ENCODE peak calls at places on chromosome 12, in ten cellular contexts. F is kidney, J is IMR-90, E is upper lobe of right lung, V is psoas muscle, B is suprapubic skin, R is gastrocnemius medialis, I is pancreas, C is neural progenitor cell, T is heart right ventricle. K is an unnamed sample. For H3K4me1, the result is how much of the 10 kb centered on the place peaks cover.

GRCh38 chr12:66905201-66905600 is 226.3 kb upstream of the GRIP1 start:
- DNase-seq in C (no peak), T (no peak), J (no peak), V (no peak), I (no peak), F (no peak), B (no peak), R (no peak), E (no peak), K (no peak)

GRCh38 chr12:66831495-66831894 is 152.6 kb upstream of the GRIP1 start:
- DNase-seq in F (no peak), J (no peak), V (no peak), B (no peak), C (no peak), E (no peak), I (no peak), R (no peak), T (no peak), K (no peak)

GRCh38 chr12:8045952-8046944 is 13.7 kb downstream of the FOXJ2 start:
- DNase-seq in T (peak), I (no peak), B (no peak), R (peak), J (peak), E (peak), F (peak), C (peak), V (peak), K (peak)

GRCh38 chr12:104671407-104672095 is 214.8 kb downstream of the CHST11 start:
- DNase-seq in T (peak), F (peak), E (peak), C (no peak), J (peak), R (peak), B (peak), V (peak), I (peak), K (peak)

GRCh38 chr12:89247962-89248361 is 104.3 kb downstream of the DUSP6 start:
- DNase-seq in B (no peak), R (no peak), T (no peak), V (no peak), C (no peak), I (no peak), J (peak), E (no peak), F (no peak), K (no peak)

GRCh38 chr12:100564090-100564489 is 9.4 kb upstream of the GAS2L3 start:
- DNase-seq in C (peak), E (no peak), I (no peak), T (no peak), V (no peak), R (no peak), J (peak), B (no peak), F (no peak), K (no peak)

GRCh38 chr12:126493366-126494108 is 1428.3 kb downstream of the AACS start:
- DNase-seq in F (no peak), V (no peak), C (no peak), E (no peak), T (no peak), R (no peak), B (no peak), I (no peak), J (no peak), K (no peak)

GRCh38 chr12:93039062-93039461 is 110.0 kb upstream of the EEA1 start:
- DNase-seq in C (no peak), J (peak), I (no peak), B (no peak), V (no peak), T (no peak), F (no peak), R (no peak), E (no peak), K (no peak)

GRCh38 chr12:9868951-9869306 is 225 bp downstream of the CLEC2B start:
- DNase-seq in T (no peak), E (no peak), R (no peak), B (no peak), J (no peak), V (no peak), F (no peak), I (no peak), C (no peak), K (no peak)

GRCh38 chr12:132668191-132669088 is 18.7 kb downstream of the POLE start:
- DNase-seq in J (no peak), V (no peak), C (no peak), B (no peak), R (no peak), E (no peak), I (no peak), F (no peak), T (no peak), K (no peak)

GRCh38 chr12:120625557-120626419 is 14.6 kb upstream of the CABP1 start:
- DNase-seq in T (no peak), E (peak), I (no peak), R (no peak), B (no peak), V (no peak), C (peak), J (no peak), F (peak), K (no peak)

GRCh38 chr12:16492240-16492639 is 113.7 kb downstream of the LMO3 start:
- DNase-seq in V (no peak), C (peak), I (no peak), J (no peak), E (no peak), B (no peak), T (no peak), R (no peak), F (no peak), K (no peak)

GRCh38 chr12:123076604-123077297 is 74.1 kb downstream of the PITPNM2 start:
- DNase-seq in E (peak), T (no peak), J (no peak), F (no peak), B (no peak), C (no peak), R (no peak), I (no peak), V (no peak), K (peak)

GRCh38 chr12:65945457-65945856 is 121.2 kb downstream of the HMGA2 start:
- DNase-seq in I (no peak), J (no peak), E (no peak), F (no peak), B (no peak), C (no peak), T (no peak), V (no peak), R (no peak), K (no peak)

DNA sequence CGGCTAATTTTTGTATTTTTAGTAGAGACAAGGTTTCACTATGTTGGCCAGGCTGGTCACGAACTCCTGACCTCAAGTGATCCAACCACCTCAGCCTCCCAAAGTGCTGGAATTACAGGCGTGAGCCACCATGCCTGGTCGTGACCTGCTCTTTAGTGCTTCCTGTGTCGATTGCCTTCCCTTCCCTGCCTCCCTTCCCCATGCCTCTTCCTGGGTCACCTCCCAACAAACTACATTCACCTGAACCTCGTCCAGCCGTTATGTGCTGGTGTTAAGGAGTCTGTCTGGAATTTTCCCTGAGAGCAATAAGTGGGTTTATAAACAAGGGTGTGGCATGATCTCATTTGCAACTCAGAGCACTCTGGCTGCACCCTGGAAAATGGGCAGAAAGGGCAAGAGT is 32.1 kb upstream of the C12orf76 start:
- DNase-seq in C (no peak), E (no peak), V (no peak), I (no peak), F (no peak), T (no peak), B (no peak), J (no peak), R (no peak), K (no peak)
- TF ChIP-seq CTCF in C (no peak), E (no peak), V (no peak), I (no peak), F (no peak), T (no peak), B (no peak), J (no peak), R (no peak), K (no peak)

DNA sequence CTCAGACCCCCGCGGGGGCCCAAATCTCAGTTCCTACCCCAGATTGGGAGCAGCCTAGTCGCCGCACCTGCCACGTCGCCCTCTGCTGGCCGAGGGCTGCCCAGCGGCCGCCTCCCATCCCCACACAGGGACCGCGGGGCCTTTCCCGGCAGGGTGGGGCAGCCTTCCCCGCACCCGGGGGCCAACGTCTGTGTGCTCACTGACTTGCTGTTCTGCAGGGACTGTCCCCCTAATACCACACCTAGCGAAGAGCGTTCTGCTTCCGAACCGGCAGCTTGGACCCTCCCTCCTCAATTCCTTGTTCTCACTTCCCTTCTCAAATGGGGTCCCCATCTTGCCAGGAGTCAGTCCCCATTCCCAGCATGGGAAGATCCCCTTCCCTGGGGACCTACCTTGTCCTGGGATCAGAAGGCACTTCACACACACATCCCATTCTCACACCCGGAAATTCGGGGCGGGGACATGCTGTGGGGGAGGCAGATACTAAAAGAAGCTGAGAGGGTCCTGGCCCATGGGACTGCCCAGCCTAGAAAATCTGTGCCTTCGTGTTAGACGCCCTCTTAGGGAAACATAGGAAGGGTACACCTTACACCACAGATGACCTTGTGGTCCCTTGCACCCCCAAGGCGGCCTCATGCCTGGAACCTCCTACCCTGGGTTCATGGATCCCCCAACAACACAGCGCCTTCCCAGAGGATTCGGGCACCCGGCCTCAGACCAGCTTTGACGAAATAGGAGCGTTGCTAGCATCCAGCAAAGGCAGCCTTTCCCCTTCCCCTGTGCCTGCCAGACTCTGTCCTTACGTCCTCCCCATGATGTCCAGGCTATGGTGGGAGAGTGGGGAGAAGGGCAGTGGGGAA is 16.4 kb downstream of the ACVRL1 start:
- DNase-seq in T (peak), R (peak), J (no peak), E (peak), C (peak), I (peak), B (peak), F (peak), V (peak), K (peak)
- H3K4me1 ChIP-seq in T (under half), R (under half), J (under half), E (under half), C (under half), I (under half), B (under half), F (under half), V (under half), K (under half)

DNA sequence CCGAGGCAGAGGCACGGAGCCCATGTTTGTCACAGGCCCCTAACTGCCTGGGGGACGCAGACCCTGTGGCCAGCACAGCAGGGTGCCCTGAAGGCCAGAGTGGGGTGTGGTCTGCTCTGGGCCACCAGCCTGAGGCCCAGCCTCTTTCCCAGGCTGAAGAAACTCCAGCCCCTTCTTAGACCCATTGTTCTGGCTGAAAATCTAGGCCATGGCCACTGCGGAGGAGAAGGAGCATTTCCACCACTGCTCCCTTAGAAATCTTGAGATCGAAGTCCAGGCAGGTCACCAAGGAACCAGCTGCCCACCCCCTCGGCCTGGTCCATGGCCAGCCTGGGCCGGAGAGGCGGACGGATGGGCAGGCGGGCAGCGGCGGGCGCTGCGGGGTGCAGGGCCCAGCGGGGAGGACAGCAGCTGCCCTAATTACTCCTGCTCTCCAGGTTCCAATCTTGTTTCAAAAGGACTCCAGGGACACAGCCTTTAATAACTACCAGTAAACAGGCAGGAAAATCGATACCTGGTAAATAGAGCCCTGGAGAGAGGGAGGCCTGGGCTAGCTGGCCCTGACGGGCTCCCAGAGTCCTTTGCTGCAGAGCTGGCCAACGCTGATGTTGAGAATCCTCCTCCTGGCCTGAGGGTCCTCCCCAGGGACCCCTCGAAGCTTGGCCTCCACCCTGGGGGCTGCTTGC is 15.0 kb downstream of the DTX1 start:
- DNase-seq in F (peak), C (peak), V (no peak), B (no peak), J (no peak), R (no peak), T (peak), E (no peak), I (peak), K (no peak)
- H3K27ac ChIP-seq in F (no peak), C (no peak), V (no peak), B (peak), J (no peak), R (no peak), T (peak), E (no peak), I (peak), K (no peak)

GRCh38 chr12:40663781-40664180 is 28.5 kb upstream of the CNTN1 start:
- DNase-seq in C (no peak), B (no peak), I (no peak), R (no peak), F (no peak), V (no peak), E (no peak), T (no peak), J (no peak), K (no peak)

GRCh38 chr12:40672650-40673319 is 19.5 kb upstream of the CNTN1 start:
- DNase-seq in J (no peak), B (no peak), E (no peak), F (no peak), V (no peak), C (no peak), R (no peak), I (no peak), T (no peak), K (no peak)

GRCh38 chr12:40662366-40662765 is 29.9 kb upstream of the CNTN1 start:
- DNase-seq in I (no peak), F (no peak), T (no peak), R (no peak), B (no peak), V (no peak), C (no peak), J (no peak), E (no peak), K (no peak)

GRCh38 chr12:40668095-40668494 is 24.1 kb upstream of the CNTN1 start:
- DNase-seq in I (no peak), F (no peak), V (no peak), B (no peak), R (no peak), C (no peak), J (no peak), T (no peak), E (no peak), K (no peak)
- TF ChIP-seq CTCF in I (no peak), F (no peak), V (no peak), B (no peak), R (no peak), C (peak), J (no peak), T (no peak), E (no peak), K (no peak)

GRCh38 chr12:85759217-85759616 is 77.0 kb downstream of the RASSF9 start:
- DNase-seq in T (no peak), I (no peak), J (no peak), R (no peak), C (no peak), V (no peak), E (no peak), B (no peak), F (no peak), K (no peak)
- H3K4me1 ChIP-seq in T (under half), I (under half), J (under half), R (under half), C (under half), V (under half), E (under half), B (under half), F (under half), K (under half)

GRCh38 chr12:50617657-50618056 is 112.9 kb downstream of the DIP2B start:
- DNase-seq in C (no peak), I (no peak), F (no peak), T (no peak), B (no peak), J (no peak), V (no peak), R (no peak), E (no peak), K (no peak)
- H3K27ac ChIP-seq in C (no peak), I (no peak), F (no peak), T (no peak), B (peak), J (no peak), V (no peak), R (no peak), E (no peak), K (no peak)

K was measured in Peyer's patch.